ENCODE peak calls at places on chromosomes 2 and 18, in nine cellular contexts. N is transverse colon, U is K562, G is HL-60, O is H1, Q is GM12891, B is HCT116, Z is stomach, M is breast epithelium. L is an unnamed sample.

GRCh38 chr18:7896164-7896563 is 329.0 kb downstream of the PTPRM start:
- DNase-seq in N (no peak), U (no peak), G (no peak), O (no peak), Q (no peak), B (no peak), Z (no peak), M (no peak), L (no peak)

GRCh38 chr2:98880266-98881152 is 55.5 kb downstream of the CRACDL start:
- DNase-seq in N (no peak), U (no peak), G (no peak), O (no peak), Q (no peak), B (no peak), Z (no peak), M (no peak), L (no peak)

GRCh38 chr2:69559696-69560482 is 83.7 kb downstream of the AAK1 start:
- DNase-seq in N (no peak), U (peak; percentile 53), G (peak; percentile 50), O (peak; percentile 15), Q (no peak), B (peak; percentile 66), Z (no peak), M (no peak), L (no peak)

GRCh38 chr2:121213386-121213785 is 71.6 kb downstream of the TFCP2L1 start:
- DNase-seq in N (peak; percentile 59), U (no peak), G (no peak), O (no peak), Q (no peak), B (no peak), Z (no peak), M (no peak), L (no peak)

GRCh38 chr18:25019946-25020345 is 332.0 kb downstream of the ZNF521 start:
- DNase-seq in N (no peak), U (no peak), G (no peak), O (no peak), Q (no peak), B (no peak), Z (no peak), M (no peak), L (no peak)

GRCh38 chr18:48009116-48009825 is 78.8 kb upstream of the SMAD2 start:
- DNase-seq in N (no peak), U (no peak), G (no peak), O (no peak), Q (no peak), B (no peak), Z (no peak), M (no peak), L (no peak)

GRCh38 chr2:5911801-5912200 is 219.6 kb downstream of the SOX11 start:
- DNase-seq in N (no peak), U (no peak), G (no peak), O (no peak), Q (no peak), B (no peak), Z (no peak), M (no peak), L (no peak)

GRCh38 chr2:95359035-95359434 is 43.5 kb upstream of the FAHD2A start:
- DNase-seq in N (no peak), U (no peak), G (no peak), O (no peak), Q (no peak), B (no peak), Z (no peak), M (no peak), L (no peak)

GRCh38 chr2:151237422-151238012 is 24.1 kb downstream of the RBM43 start:
- DNase-seq in N (no peak), U (no peak), G (no peak), O (no peak), Q (no peak), B (no peak), Z (no peak), M (no peak), L (no peak)

GRCh38 chr2:118882693-118883336 is 35.4 kb upstream of the EN1 start:
- DNase-seq in N (peak; percentile 79), U (peak; percentile 45), G (peak; percentile 87), O (no peak), Q (peak; percentile 43), B (peak; percentile 57), Z (peak; percentile 62), M (peak; percentile 60), L (peak; percentile 23)

GRCh38 chr2:101745711-101746694 is 48.5 kb downstream of the MAP4K4 start:
- DNase-seq in N (no peak), U (no peak), G (no peak), O (no peak), Q (no peak), B (no peak), Z (no peak), M (no peak), L (no peak)

GRCh38 chr2:28752608-28752984 is 966 bp downstream of the PPP1CB start:
- DNase-seq in N (no peak), U (no peak), G (no peak), O (no peak), Q (no peak), B (no peak), Z (no peak), M (no peak), L (no peak)

GRCh38 chr2:28751102-28751955 is at the start of gene PPP1CB:
- DNase-seq in N (peak; percentile 97), U (peak; percentile 95), G (peak; percentile 96), O (peak; percentile 59), Q (peak; percentile 82), B (peak; percentile 88), Z (peak; percentile 97), M (peak; percentile 96), L (peak; percentile 97)

GRCh38 chr2:28754321-28754720 is 2.7 kb downstream of the PPP1CB start:
- DNase-seq in N (no peak), U (peak; percentile 25), G (no peak), O (no peak), Q (no peak), B (no peak), Z (no peak), M (no peak), L (no peak)

GRCh38 chr2:28751956-28752607 is 452 bp downstream of the PPP1CB start:
- DNase-seq in N (no peak), U (no peak), G (no peak), O (no peak), Q (peak; percentile 18), B (no peak), Z (peak; percentile 37), M (no peak), L (no peak)

GRCh38 chr2:28753043-28753683 is 1.5 kb downstream of the PPP1CB start:
- DNase-seq in N (peak; percentile 82), U (peak; percentile 35), G (peak; percentile 76), O (no peak), Q (no peak), B (peak; percentile 42), Z (peak; percentile 73), M (peak; percentile 68), L (peak; percentile 84)
- TF ChIP-seq POLR2AphosphoS5 in N (peak; percentile 79), U (no peak), G (no peak), O (no peak), Q (no peak), B (peak; percentile 35), Z (peak; percentile 52), M (no peak), L (peak; percentile 91)

GRCh38 chr18:11984091-11984490 is 2.8 kb downstream of the IMPA2 start:
- DNase-seq in N (no peak), U (no peak), G (no peak), O (no peak), Q (no peak), B (no peak), Z (no peak), M (no peak), L (no peak)
- TF ChIP-seq POLR2AphosphoS5 in N (no peak), U (no peak), G (no peak), O (no peak), Q (no peak), B (no peak), Z (no peak), M (no peak), L (no peak)

GRCh38 chr18:79599503-79599931 is 80.1 kb upstream of the CTDP1 start:
- DNase-seq in N (peak; percentile 4), U (no peak), G (no peak), O (no peak), Q (no peak), B (no peak), Z (no peak), M (no peak), L (peak; percentile 38)
- TF ChIP-seq POLR2AphosphoS5 in N (no peak), U (no peak), G (no peak), O (no peak), Q (no peak), B (no peak), Z (peak; percentile 71), M (no peak), L (peak; percentile 30)

GRCh38 chr2:197450485-197450884 is 2.9 kb upstream of the COQ10B start:
- DNase-seq in N (no peak), U (no peak), G (no peak), O (no peak), Q (no peak), B (no peak), Z (no peak), M (no peak), L (no peak)

GRCh38 chr2:197442865-197443264 is 8.0 kb upstream of the SF3B1 start:
- DNase-seq in N (no peak), U (no peak), G (peak; percentile 62), O (no peak), Q (no peak), B (no peak), Z (no peak), M (no peak), L (no peak)

DNA sequence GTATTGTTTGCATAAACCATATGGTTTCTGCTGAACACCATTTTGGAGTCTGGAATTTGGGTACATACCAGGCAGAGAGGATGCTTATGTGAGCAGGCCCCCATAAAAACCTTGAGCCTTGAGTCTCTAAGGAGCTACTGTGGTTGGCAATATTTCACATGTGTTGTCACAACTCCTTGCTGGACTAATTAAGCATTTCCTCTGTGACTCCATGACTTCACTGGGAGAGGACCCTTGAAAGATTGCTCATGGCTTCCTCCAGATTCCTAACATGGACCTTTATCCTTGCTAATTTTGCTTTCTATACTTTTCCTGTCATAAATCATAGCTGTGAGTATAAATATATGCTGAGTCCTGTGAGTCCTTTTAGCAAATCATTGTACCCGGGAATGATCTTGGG is 7.6 kb upstream of the COQ10B start:
- DNase-seq in N (no peak), U (no peak), G (no peak), O (no peak), Q (no peak), B (no peak), Z (no peak), M (no peak), L (no peak)
- TF ChIP-seq POLR2AphosphoS5 in N (no peak), U (no peak), G (no peak), O (no peak), Q (no peak), B (no peak), Z (no peak), M (no peak), L (no peak)

DNA sequence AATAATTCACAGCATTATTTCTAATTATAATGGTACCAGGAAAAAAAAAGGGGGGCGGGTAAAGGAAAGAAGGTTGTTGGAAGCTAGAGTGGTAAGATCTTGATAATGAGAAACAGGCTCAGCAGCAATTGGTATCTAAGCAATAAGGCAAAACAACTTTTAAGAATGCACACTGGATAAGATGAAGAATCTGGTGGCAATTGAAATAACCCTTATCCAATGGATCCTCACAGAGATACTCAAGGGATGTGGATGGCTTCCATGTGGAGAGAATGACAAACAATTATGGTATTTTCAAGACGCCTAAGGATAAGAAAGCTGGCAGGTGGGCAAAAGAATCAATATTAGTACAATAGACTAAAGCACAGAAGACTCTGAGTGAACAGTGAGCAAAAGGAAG is 153.6 kb downstream of the UPP2 start:
- DNase-seq in N (no peak), U (no peak), G (no peak), O (no peak), Q (no peak), B (no peak), Z (no peak), M (no peak), L (no peak)
- TF ChIP-seq POLR2AphosphoS5 in N (no peak), U (no peak), G (no peak), O (no peak), Q (no peak), B (no peak), Z (no peak), M (no peak), L (no peak)